ENCODE peak calls at places on chromosomes 3 and 15, in five cellular contexts. N is A673, C is testis, B is esophagus muscularis mucosa, U is body of pancreas. E is an unnamed sample. For H3K9me3, the result is how much of the 10 kb centered on the place peaks cover.

GRCh38 chr3:186510374-186511079 is 33.7 kb downstream of the CRYGS start:
- DNase-seq in N (no peak), C (no peak), B (no peak), U (no peak), E (no peak)

GRCh38 chr15:58042006-58042405 is 23.5 kb downstream of the ALDH1A2 start:
- DNase-seq in U (no peak), N (no peak), B (no peak), C (no peak), E (no peak)

GRCh38 chr15:70827721-70828120 is 26.2 kb downstream of the LARP6 start:
- DNase-seq in B (no peak), N (no peak), U (no peak), C (no peak), E (no peak)

GRCh38 chr3:187136936-187137335 is 2.4 kb downstream of the RPL39L start:
- DNase-seq in B (no peak), U (no peak), N (no peak), C (no peak), E (no peak)

GRCh38 chr15:76327191-76328105 is 9.1 kb upstream of the ISL2 start:
- DNase-seq in N (no peak), C (no peak), B (no peak), U (no peak), E (no peak)

GRCh38 chr3:13141991-13142412 is 68.8 kb upstream of the IQSEC1 start:
- DNase-seq in B (no peak), U (no peak), C (peak), N (peak), E (no peak)

GRCh38 chr15:100170280-100170654 is 171.5 kb downstream of the ADAMTS17 start:
- DNase-seq in C (no peak), B (no peak), U (no peak), N (no peak), E (no peak)

GRCh38 chr15:32729700-32730099 is 11.9 kb downstream of the GREM1 start:
- DNase-seq in B (no peak), C (no peak), N (no peak), U (no peak), E (no peak)

GRCh38 chr3:128285042-128285924 is 132.0 kb downstream of the EEFSEC start:
- DNase-seq in C (no peak), N (no peak), U (no peak), B (peak), E (no peak)
- H3K9me3 ChIP-seq in C (under half), N (under half), U (under half), B (under half), E (under half)

DNA sequence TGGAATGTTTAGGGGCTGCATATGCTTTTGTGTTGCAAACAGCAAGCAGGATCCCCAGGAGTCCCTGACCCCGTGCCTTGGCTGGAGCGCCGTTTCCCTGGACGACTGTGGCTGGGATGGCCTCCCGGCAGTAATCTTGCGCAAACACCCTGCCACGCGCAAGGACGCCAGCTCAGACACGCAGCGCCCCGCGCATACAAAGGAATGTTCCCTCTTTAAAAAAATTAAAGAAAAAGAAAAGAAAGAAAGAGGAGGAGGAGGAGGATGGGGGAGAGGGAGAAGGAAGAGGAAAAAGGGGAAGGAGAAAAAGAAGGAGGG is 28.2 kb downstream of the ZIC4 start:
- DNase-seq in U (no peak), C (no peak), N (no peak), B (no peak), E (no peak)
- H3K9me3 ChIP-seq in U (under half), C (under half), N (under half), B (under half), E (under half)

DNA sequence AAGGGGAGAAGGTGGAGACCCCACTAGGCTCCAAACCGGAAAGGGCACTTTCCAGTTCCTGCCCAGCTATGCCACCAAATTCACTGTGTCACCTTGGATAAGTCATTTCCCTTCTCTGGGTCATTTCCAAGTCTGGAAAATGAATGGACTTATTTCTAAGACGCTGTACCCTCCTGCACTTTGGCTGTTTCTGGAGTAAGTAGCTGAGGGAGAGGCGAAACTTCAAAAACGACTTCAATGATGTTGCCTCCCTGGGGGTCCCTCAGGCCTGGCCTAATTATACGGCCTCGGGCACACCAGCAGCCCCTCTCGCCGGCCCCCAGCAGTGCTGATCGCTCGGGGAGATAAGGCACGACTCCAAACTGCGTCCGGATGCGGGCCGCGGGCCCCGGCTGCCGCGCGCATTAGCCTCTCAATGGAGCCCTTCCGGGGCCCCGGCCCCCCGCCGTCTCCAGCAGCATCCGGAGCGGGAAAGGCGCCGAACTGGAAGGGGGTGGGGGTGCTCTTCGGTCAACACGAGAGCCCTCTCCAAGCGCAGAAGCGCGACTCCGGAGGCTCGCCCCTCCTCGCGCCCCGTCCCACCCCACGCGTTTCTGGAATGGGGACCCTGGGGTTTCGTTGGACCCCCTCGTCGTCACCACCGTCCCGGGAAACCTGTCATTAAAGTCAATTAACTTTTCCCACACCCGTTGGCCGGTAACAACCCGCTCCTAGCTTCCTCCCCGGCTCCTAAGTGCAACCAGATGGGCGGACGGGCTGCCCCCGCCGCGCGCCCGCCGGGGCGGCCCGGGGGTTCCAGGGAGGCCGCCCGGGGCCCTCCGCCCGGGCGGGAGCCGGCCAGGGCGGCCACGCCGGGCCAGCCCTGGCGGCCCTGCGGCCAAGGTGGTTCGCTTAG is 4.8 kb downstream of the HES1 start:
- DNase-seq in B (no peak), N (peak), C (peak), U (peak), E (no peak)
- H3K9me3 ChIP-seq in B (under half), N (under half), C (under half), U (under half), E (under half)

GRCh38 chr15:20341901-20342605 is 199.5 kb downstream of the GOLGA6L6 start:
- DNase-seq in U (peak), B (peak), C (no peak), N (no peak), E (peak)
- H3K9me3 ChIP-seq in U (under half), B (under half), C (under half), N (half or more), E (under half)

GRCh38 chr3:66423791-66424190 is 77.0 kb downstream of the LRIG1 start:
- DNase-seq in N (no peak), C (no peak), U (no peak), B (no peak), E (no peak)
- H3K9me3 ChIP-seq in N (under half), C (under half), U (under half), B (under half), E (under half)